ENCODE peak calls at places on chromosomes 16 and 17, in eight cellular contexts. One of them, this sample, is unnamed.

GRCh38 chr16:4514606-4515005 is 24.0 kb downstream of the CDIP1 start:
- DNase-seq in breast epithelium: no peak
- DNase-seq in HCT116: no peak
- DNase-seq in neural progenitor cell: no peak
- DNase-seq in CD8-positive, alpha-beta T cell: no peak
- DNase-seq in left lung: no peak
- DNase-seq in Peyer's patch: no peak
- DNase-seq in DND-41: no peak
- DNase-seq in this sample: no peak

GRCh38 chr16:11833951-11834695 is 17.2 kb downstream of the RSL1D1 start:
- DNase-seq in neural progenitor cell: no peak
- DNase-seq in CD8-positive, alpha-beta T cell: no peak
- DNase-seq in DND-41: no peak
- DNase-seq in left lung: no peak
- DNase-seq in HCT116: no peak
- DNase-seq in Peyer's patch: no peak
- DNase-seq in breast epithelium: no peak
- DNase-seq in this sample: no peak

GRCh38 chr17:15177343-15177742 is 87.8 kb downstream of the PMP22 start:
- DNase-seq in DND-41: no peak
- DNase-seq in CD8-positive, alpha-beta T cell: no peak
- DNase-seq in left lung: no peak
- DNase-seq in neural progenitor cell: no peak
- DNase-seq in breast epithelium: no peak
- DNase-seq in Peyer's patch: no peak
- DNase-seq in HCT116: no peak
- DNase-seq in this sample: no peak

GRCh38 chr17:15271731-15272130 is 6.6 kb upstream of the PMP22 start:
- DNase-seq in breast epithelium: no peak
- DNase-seq in left lung: no peak
- DNase-seq in Peyer's patch: no peak
- DNase-seq in DND-41: no peak
- DNase-seq in HCT116: no peak
- DNase-seq in CD8-positive, alpha-beta T cell: no peak
- DNase-seq in neural progenitor cell: no peak
- DNase-seq in this sample: no peak

GRCh38 chr16:89357460-89357859 is 132.9 kb downstream of the ANKRD11 start:
- DNase-seq in Peyer's patch: no peak
- DNase-seq in CD8-positive, alpha-beta T cell: peak; percentile 23
- DNase-seq in neural progenitor cell: peak; percentile 64
- DNase-seq in breast epithelium: no peak
- DNase-seq in left lung: peak; percentile 64
- DNase-seq in HCT116: no peak
- DNase-seq in DND-41: no peak
- DNase-seq in this sample: no peak

GRCh38 chr17:4600563-4600962 is 16.2 kb downstream of the SMTNL2 start:
- DNase-seq in HCT116: no peak
- DNase-seq in DND-41: no peak
- DNase-seq in neural progenitor cell: peak; percentile 48
- DNase-seq in Peyer's patch: no peak
- DNase-seq in breast epithelium: no peak
- DNase-seq in left lung: no peak
- DNase-seq in CD8-positive, alpha-beta T cell: no peak
- DNase-seq in this sample: no peak

GRCh38 chr16:19753815-19754643 is 36.0 kb downstream of the IQCK start:
- DNase-seq in HCT116: no peak
- DNase-seq in neural progenitor cell: no peak
- DNase-seq in breast epithelium: no peak
- DNase-seq in Peyer's patch: no peak
- DNase-seq in DND-41: no peak
- DNase-seq in left lung: no peak
- DNase-seq in CD8-positive, alpha-beta T cell: no peak
- DNase-seq in this sample: no peak

GRCh38 chr17:50129946-50130777 is at the start of gene SAMD14:
- DNase-seq in Peyer's patch: no peak
- DNase-seq in CD8-positive, alpha-beta T cell: peak; percentile 46
- DNase-seq in DND-41: no peak
- DNase-seq in breast epithelium: no peak
- DNase-seq in neural progenitor cell: peak; percentile 62
- DNase-seq in HCT116: no peak
- DNase-seq in left lung: no peak
- DNase-seq in this sample: peak; percentile 54

GRCh38 chr17:45127209-45127582 is 5.1 kb downstream of the PLCD3 start:
- DNase-seq in HCT116: no peak
- DNase-seq in DND-41: no peak
- DNase-seq in breast epithelium: no peak
- DNase-seq in left lung: no peak
- DNase-seq in Peyer's patch: no peak
- DNase-seq in neural progenitor cell: no peak
- DNase-seq in CD8-positive, alpha-beta T cell: no peak
- DNase-seq in this sample: no peak

GRCh38 chr17:10069301-10069700 is 129.1 kb downstream of the GAS7 start:
- DNase-seq in HCT116: no peak
- DNase-seq in neural progenitor cell: no peak
- DNase-seq in DND-41: no peak
- DNase-seq in breast epithelium: no peak
- DNase-seq in left lung: no peak
- DNase-seq in CD8-positive, alpha-beta T cell: no peak
- DNase-seq in Peyer's patch: no peak
- DNase-seq in this sample: no peak

GRCh38 chr17:9162275-9162985 is 141.1 kb downstream of the NTN1 start:
- DNase-seq in left lung: no peak
- DNase-seq in CD8-positive, alpha-beta T cell: no peak
- DNase-seq in DND-41: peak; percentile 11
- DNase-seq in Peyer's patch: no peak
- DNase-seq in breast epithelium: no peak
- DNase-seq in neural progenitor cell: peak; percentile 50
- DNase-seq in HCT116: no peak
- DNase-seq in this sample: no peak

GRCh38 chr17:14124854-14125253 is 55.5 kb downstream of the COX10 start:
- DNase-seq in left lung: no peak
- DNase-seq in neural progenitor cell: no peak
- DNase-seq in CD8-positive, alpha-beta T cell: no peak
- DNase-seq in Peyer's patch: no peak
- DNase-seq in breast epithelium: no peak
- DNase-seq in DND-41: no peak
- DNase-seq in HCT116: no peak
- DNase-seq in this sample: no peak

GRCh38 chr17:72997559-72997958 is 94.9 kb downstream of the SLC39A11 start:
- DNase-seq in HCT116: no peak
- DNase-seq in neural progenitor cell: no peak
- DNase-seq in breast epithelium: no peak
- DNase-seq in left lung: no peak
- DNase-seq in Peyer's patch: no peak
- DNase-seq in CD8-positive, alpha-beta T cell: no peak
- DNase-seq in DND-41: no peak
- DNase-seq in this sample: no peak

GRCh38 chr17:82287849-82288601 is 14.5 kb upstream of the CSNK1D start:
- DNase-seq in breast epithelium: peak; percentile 77
- DNase-seq in HCT116: peak; percentile 91
- DNase-seq in left lung: peak; percentile 88
- DNase-seq in neural progenitor cell: no peak
- DNase-seq in DND-41: no peak
- DNase-seq in CD8-positive, alpha-beta T cell: no peak
- DNase-seq in Peyer's patch: peak; percentile 91
- DNase-seq in this sample: no peak

GRCh38 chr17:77316191-77316641 is 175.4 kb downstream of the SEC14L1 start:
- DNase-seq in HCT116: no peak
- DNase-seq in breast epithelium: no peak
- DNase-seq in neural progenitor cell: peak; percentile 39
- DNase-seq in Peyer's patch: peak; percentile 46
- DNase-seq in CD8-positive, alpha-beta T cell: no peak
- DNase-seq in DND-41: no peak
- DNase-seq in left lung: peak; percentile 77
- DNase-seq in this sample: no peak

GRCh38 chr16:878071-878784 is 77.7 kb upstream of the GNG13 start:
- DNase-seq in HCT116: peak; percentile 44
- DNase-seq in left lung: no peak
- DNase-seq in CD8-positive, alpha-beta T cell: no peak
- DNase-seq in breast epithelium: no peak
- DNase-seq in Peyer's patch: peak; percentile 67
- DNase-seq in DND-41: no peak
- DNase-seq in neural progenitor cell: peak; percentile 63
- DNase-seq in this sample: no peak

GRCh38 chr16:84332975-84333684 is 35.2 kb upstream of the ATP2C2 start:
- DNase-seq in CD8-positive, alpha-beta T cell: no peak
- DNase-seq in neural progenitor cell: no peak
- DNase-seq in DND-41: no peak
- DNase-seq in breast epithelium: no peak
- DNase-seq in HCT116: no peak
- DNase-seq in left lung: peak; percentile 81
- DNase-seq in Peyer's patch: peak; percentile 82
- DNase-seq in this sample: no peak

GRCh38 chr16:80041399-80041798 is 440.9 kb upstream of the MAF start:
- DNase-seq in neural progenitor cell: no peak
- DNase-seq in DND-41: no peak
- DNase-seq in Peyer's patch: no peak
- DNase-seq in left lung: no peak
- DNase-seq in CD8-positive, alpha-beta T cell: no peak
- DNase-seq in breast epithelium: no peak
- DNase-seq in HCT116: no peak
- DNase-seq in this sample: no peak

GRCh38 chr17:6470751-6471521 is 26.7 kb downstream of the PIMREG start:
- DNase-seq in neural progenitor cell: no peak
- DNase-seq in breast epithelium: no peak
- DNase-seq in left lung: no peak
- DNase-seq in DND-41: no peak
- DNase-seq in HCT116: no peak
- DNase-seq in CD8-positive, alpha-beta T cell: no peak
- DNase-seq in Peyer's patch: no peak
- DNase-seq in this sample: no peak
- H3K27ac ChIP-seq in neural progenitor cell: no peak overlapping the region
- H3K27ac ChIP-seq in breast epithelium: no peak overlapping the region
- H3K27ac ChIP-seq in left lung: no peak overlapping the region
- H3K27ac ChIP-seq in DND-41: no peak overlapping the region
- H3K27ac ChIP-seq in HCT116: no peak overlapping the region
- H3K27ac ChIP-seq in CD8-positive, alpha-beta T cell: no peak overlapping the region
- H3K27ac ChIP-seq in Peyer's patch: no peak overlapping the region
- H3K27ac ChIP-seq in this sample: no peak overlapping the region

DNA sequence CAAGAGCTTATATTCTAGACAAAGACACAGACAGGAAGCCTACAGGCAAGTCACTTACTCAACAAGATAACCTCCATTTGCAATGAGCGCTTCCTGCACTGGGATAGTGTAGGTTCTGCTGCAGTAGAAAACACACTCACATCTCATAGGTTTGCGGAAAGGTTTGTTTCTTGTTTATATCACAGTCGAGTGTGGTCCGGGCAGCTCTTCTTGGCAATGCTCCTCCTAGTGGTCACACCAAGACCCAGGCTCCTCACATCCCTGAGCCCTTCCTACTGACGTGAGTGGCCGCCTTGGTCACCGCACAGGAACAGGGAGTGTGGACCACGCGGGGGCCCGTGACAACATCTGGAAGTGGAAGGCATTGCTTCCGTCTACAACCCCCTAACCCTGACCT is 48.0 kb upstream of the RBFOX3 start:
- DNase-seq in Peyer's patch: peak; percentile 42
- DNase-seq in breast epithelium: peak; percentile 49
- DNase-seq in left lung: peak; percentile 23
- DNase-seq in CD8-positive, alpha-beta T cell: peak; percentile 8
- DNase-seq in DND-41: no peak
- DNase-seq in neural progenitor cell: peak; percentile 77
- DNase-seq in HCT116: peak; percentile 43
- DNase-seq in this sample: no peak
- TF ChIP-seq CTCF in Peyer's patch: no peak
- TF ChIP-seq CTCF in breast epithelium: no peak
- TF ChIP-seq CTCF in left lung: no peak
- TF ChIP-seq CTCF in CD8-positive, alpha-beta T cell: no peak
- TF ChIP-seq CTCF in DND-41: peak; percentile 44
- TF ChIP-seq CTCF in neural progenitor cell: peak; percentile 72
- TF ChIP-seq CTCF in HCT116: peak; percentile 96
- TF ChIP-seq CTCF in this sample: no peak

GRCh38 chr16:31472559-31473203 is 729 bp downstream of the TGFB1I1 start:
- DNase-seq in CD8-positive, alpha-beta T cell: no peak
- DNase-seq in neural progenitor cell: peak; percentile 48
- DNase-seq in Peyer's patch: peak; percentile 88
- DNase-seq in DND-41: peak; percentile 37
- DNase-seq in left lung: peak; percentile 88
- DNase-seq in HCT116: peak; percentile 90
- DNase-seq in breast epithelium: peak; percentile 81
- DNase-seq in this sample: no peak
- H3K27ac ChIP-seq in CD8-positive, alpha-beta T cell: no peak overlapping the region
- H3K27ac ChIP-seq in neural progenitor cell: no peak overlapping the region
- H3K27ac ChIP-seq in Peyer's patch: peak overlapping the region; percentile 89
- H3K27ac ChIP-seq in DND-41: no peak overlapping the region
- H3K27ac ChIP-seq in left lung: peak overlapping the region; percentile 93
- H3K27ac ChIP-seq in HCT116: peak overlapping the region; percentile 78
- H3K27ac ChIP-seq in breast epithelium: peak overlapping the region; percentile 94
- H3K27ac ChIP-seq in this sample: no peak overlapping the region

DNA sequence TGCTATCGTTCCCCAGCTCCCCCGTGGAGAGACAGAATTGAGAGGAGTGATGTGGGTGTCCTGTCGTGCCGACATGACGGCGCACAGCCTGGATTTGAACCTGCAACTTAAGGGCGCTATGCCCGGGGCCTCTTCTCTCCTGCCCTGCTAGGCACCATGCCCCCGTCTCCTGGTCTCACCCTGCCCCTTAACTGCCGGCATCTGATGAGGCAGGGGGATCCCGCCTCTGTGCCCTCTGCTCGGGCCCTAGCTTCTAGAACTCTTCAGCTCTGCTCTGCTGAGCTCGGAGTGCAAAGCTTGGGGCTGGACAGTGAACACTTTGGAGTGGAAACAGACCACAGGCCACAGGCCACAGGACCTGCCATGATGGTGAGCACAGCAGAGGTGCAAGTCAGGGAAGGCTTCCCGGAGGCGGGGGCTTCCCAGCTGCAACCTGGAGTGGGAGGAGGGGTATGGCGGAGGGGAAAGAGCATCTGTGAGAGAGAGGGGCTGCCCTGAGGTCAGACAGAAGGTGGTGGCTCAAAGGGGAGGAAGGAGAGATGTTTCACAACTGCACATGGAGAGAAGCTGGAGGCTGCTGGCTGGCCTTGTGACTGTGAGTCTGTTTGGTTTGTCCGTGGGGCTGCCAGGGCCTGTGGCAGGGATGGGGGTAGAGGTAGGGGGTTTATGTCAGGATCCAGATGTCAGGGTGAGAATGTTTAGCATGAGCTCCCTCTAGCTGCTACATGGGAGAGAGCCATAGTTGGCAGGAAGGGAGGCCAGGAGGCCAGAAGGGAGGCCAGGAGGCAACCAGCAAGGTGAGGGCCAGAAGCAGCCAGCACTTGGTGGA is 107.8 kb downstream of the CRLF3 start:
- DNase-seq in CD8-positive, alpha-beta T cell: no peak
- DNase-seq in neural progenitor cell: no peak
- DNase-seq in DND-41: peak; percentile 46
- DNase-seq in breast epithelium: no peak
- DNase-seq in Peyer's patch: no peak
- DNase-seq in HCT116: no peak
- DNase-seq in left lung: peak; percentile 30
- DNase-seq in this sample: no peak
- TF ChIP-seq CTCF in CD8-positive, alpha-beta T cell: no peak
- TF ChIP-seq CTCF in neural progenitor cell: peak; percentile 31
- TF ChIP-seq CTCF in DND-41: peak; percentile 60
- TF ChIP-seq CTCF in breast epithelium: no peak
- TF ChIP-seq CTCF in Peyer's patch: no peak
- TF ChIP-seq CTCF in HCT116: peak; percentile 34
- TF ChIP-seq CTCF in left lung: no peak
- TF ChIP-seq CTCF in this sample: no peak

DNA sequence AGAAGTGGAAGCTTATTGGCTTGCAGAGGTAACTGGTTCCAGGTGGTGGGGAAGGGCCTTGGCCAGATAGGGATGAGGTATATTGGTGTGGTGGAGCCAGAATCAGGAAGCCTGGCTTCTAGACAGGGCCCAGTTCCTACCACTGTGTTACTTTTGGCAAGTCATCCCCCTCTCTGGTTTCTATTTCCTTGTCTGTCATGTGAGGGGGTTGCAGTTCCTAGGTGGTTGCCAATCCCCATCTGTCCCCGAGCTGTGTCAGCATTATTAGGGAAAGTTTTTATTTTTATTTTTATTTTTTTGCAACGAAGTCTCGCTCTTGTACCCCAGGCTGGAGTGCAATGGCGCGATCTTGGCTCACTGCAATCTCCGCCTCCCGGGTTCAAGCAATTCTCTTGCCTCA is 3.0 kb downstream of the SMCR8 start:
- DNase-seq in HCT116: no peak
- DNase-seq in Peyer's patch: no peak
- DNase-seq in left lung: no peak
- DNase-seq in breast epithelium: no peak
- DNase-seq in CD8-positive, alpha-beta T cell: no peak
- DNase-seq in neural progenitor cell: no peak
- DNase-seq in DND-41: no peak
- DNase-seq in this sample: no peak
- H3K27ac ChIP-seq in HCT116: no peak overlapping the region
- H3K27ac ChIP-seq in Peyer's patch: no peak overlapping the region
- H3K27ac ChIP-seq in left lung: no peak overlapping the region
- H3K27ac ChIP-seq in breast epithelium: peak overlapping the region; percentile 57
- H3K27ac ChIP-seq in CD8-positive, alpha-beta T cell: no peak overlapping the region
- H3K27ac ChIP-seq in neural progenitor cell: no peak overlapping the region
- H3K27ac ChIP-seq in DND-41: no peak overlapping the region
- H3K27ac ChIP-seq in this sample: no peak overlapping the region

This sample was measured in CD4-positive, alpha-beta T cell.